ENCODE peak calls at places on chromosomes 6 and 20, in ten cellular contexts. N is A549, Z is AG09309, M is lower lobe of right lung, O is GM23338, B is body of pancreas, K is uterus, J is Peyer's patch, C is aorta, W is heart left ventricle. Y is an unnamed sample.

GRCh38 chr6:106739387-106739786 is 110.0 kb downstream of the QRSL1 start:
- DNase-seq in W (peak), B (peak), M (peak), Z (no peak), K (no peak), N (peak), J (peak), C (peak), O (no peak), Y (no peak)

GRCh38 chr20:47487175-47487917 is 14.3 kb upstream of the NCOA3 start:
- DNase-seq in C (no peak), N (no peak), B (no peak), W (no peak), M (no peak), Z (no peak), O (no peak), K (no peak), J (peak), Y (no peak)

GRCh38 chr6:16966821-16967817 is 134.7 kb upstream of the STMND1 start:
- DNase-seq in Z (no peak), O (no peak), K (no peak), C (no peak), B (no peak), M (no peak), N (no peak), W (no peak), J (no peak), Y (no peak)

GRCh38 chr6:16028966-16029365 is 99.9 kb upstream of the MYLIP start:
- DNase-seq in B (no peak), M (no peak), Z (no peak), N (no peak), C (no peak), K (no peak), O (no peak), W (no peak), J (no peak), Y (no peak)

GRCh38 chr20:33862709-33863403 is 51.7 kb downstream of the CHMP4B start:
- DNase-seq in C (peak), J (peak), Z (no peak), K (peak), N (peak), M (peak), O (peak), B (peak), W (peak), Y (peak)

GRCh38 chr6:42400886-42401604 is 50.7 kb downstream of the TRERF1 start:
- DNase-seq in Z (no peak), N (no peak), C (no peak), W (no peak), M (no peak), J (no peak), O (no peak), K (no peak), B (no peak), Y (no peak)

GRCh38 chr20:32481311-32482103 is 103.6 kb downstream of the NOL4L start:
- DNase-seq in Z (no peak), M (no peak), C (peak), B (no peak), N (no peak), K (no peak), W (peak), O (no peak), J (no peak), Y (no peak)

GRCh38 chr20:37519508-37520416 is 1.3 kb upstream of the NNAT start:
- DNase-seq in B (no peak), K (no peak), J (no peak), N (no peak), O (peak), M (no peak), C (no peak), Z (no peak), W (no peak), Y (no peak)

GRCh38 chr6:160076009-160076408 is 45.6 kb upstream of the SLC22A1 start:
- DNase-seq in Z (no peak), M (no peak), B (no peak), W (no peak), C (no peak), N (no peak), O (no peak), J (no peak), K (no peak), Y (no peak)

GRCh38 chr6:45786243-45786795 is 229.3 kb downstream of the CLIC5 start:
- DNase-seq in N (no peak), C (no peak), J (no peak), M (no peak), K (no peak), Z (no peak), O (no peak), W (no peak), B (no peak), Y (no peak)

GRCh38 chr20:57503035-57503658 is 21.8 kb downstream of the CTCFL start:
- DNase-seq in W (no peak), J (no peak), K (no peak), C (peak), O (no peak), M (no peak), B (no peak), N (no peak), Z (no peak), Y (no peak)

GRCh38 chr20:56094228-56094627 is 88.9 kb upstream of the CBLN4 start:
- DNase-seq in C (no peak), Z (no peak), W (no peak), J (no peak), B (no peak), N (no peak), M (no peak), K (no peak), O (no peak), Y (no peak)

GRCh38 chr6:127855542-127856159 is 45.2 kb downstream of the THEMIS start:
- DNase-seq in Z (no peak), W (no peak), O (peak), N (no peak), B (peak), J (no peak), C (no peak), K (no peak), M (no peak), Y (no peak)

DNA sequence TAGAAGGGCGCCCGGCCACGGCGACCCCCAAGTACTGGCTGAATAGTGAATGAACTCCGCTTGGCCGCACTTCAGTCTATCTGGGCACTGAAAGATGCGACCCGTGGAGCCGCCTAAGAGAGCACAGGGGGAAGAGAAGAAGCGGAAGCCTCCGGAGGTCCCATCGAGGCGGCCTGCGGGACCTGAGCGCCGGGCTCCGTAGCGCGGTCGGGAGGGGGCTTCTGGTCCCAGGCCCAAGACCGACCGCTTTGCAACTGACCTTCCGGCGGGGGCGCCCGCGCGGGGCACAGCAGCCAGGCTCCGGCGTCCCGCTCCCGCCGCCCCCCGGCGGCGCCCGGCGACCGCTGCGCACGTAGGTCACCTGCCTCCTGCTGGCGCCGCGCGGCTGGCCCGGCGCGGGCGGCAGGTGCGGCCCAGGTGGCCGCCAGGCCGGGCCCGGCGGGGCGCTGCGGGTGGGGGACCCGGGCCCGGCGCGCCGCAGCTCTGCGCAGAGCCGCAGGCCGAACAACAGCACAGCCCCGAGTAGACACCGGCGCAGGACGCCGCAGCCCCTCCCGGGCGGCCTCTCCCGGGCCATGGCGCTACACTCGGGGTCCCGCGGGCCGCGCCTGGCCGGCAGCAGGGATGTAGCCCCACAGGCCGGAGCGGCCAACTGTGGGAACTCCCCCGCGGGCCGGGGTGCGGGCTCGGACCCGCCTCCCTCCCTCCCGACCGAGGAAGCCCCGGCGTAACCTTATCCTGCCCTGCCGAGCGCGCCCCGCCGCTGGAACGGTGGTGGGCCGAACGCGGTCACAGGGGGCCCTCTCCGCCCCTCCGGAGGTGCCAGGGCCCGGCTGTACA is at the start of gene METTL24:
- DNase-seq in O (peak), C (peak), B (peak), W (no peak), K (peak), J (no peak), N (peak), Z (no peak), M (peak), Y (no peak)
- H3K4me3 ChIP-seq in O (peak), C (peak), B (peak), W (peak), K (peak), J (peak), N (peak), Z (peak), M (peak), Y (peak)

GRCh38 chr6:40528051-40528450 is 59.1 kb downstream of the LRFN2 start:
- DNase-seq in C (no peak), Z (no peak), B (no peak), W (no peak), J (no peak), O (no peak), N (no peak), K (no peak), M (no peak), Y (no peak)
- H3K4me3 ChIP-seq in C (no peak), Z (no peak), B (no peak), W (no peak), J (no peak), O (no peak), N (no peak), K (no peak), M (no peak), Y (no peak)

GRCh38 chr6:20202070-20202658 is 10.1 kb downstream of the MBOAT1 start:
- DNase-seq in W (no peak), C (no peak), B (no peak), Z (peak), M (no peak), O (no peak), K (no peak), J (no peak), N (peak), Y (no peak)
- H3K4me3 ChIP-seq in W (no peak), C (no peak), B (no peak), Z (no peak), M (no peak), O (no peak), K (no peak), J (no peak), N (peak), Y (no peak)

GRCh38 chr20:38730989-38731737 is 6.9 kb downstream of the SLC32A1 start:
- DNase-seq in O (peak), Z (no peak), K (peak), J (peak), W (peak), C (peak), B (peak), N (peak), M (peak), Y (no peak)
- H3K4me3 ChIP-seq in O (peak), Z (no peak), K (no peak), J (no peak), W (peak), C (no peak), B (no peak), N (peak), M (peak), Y (peak)

GRCh38 chr6:31732029-31732428 is 2.9 kb upstream of the DDAH2 start:
- DNase-seq in C (no peak), J (no peak), W (no peak), N (no peak), B (no peak), Z (no peak), K (no peak), M (no peak), O (no peak), Y (no peak)

GRCh38 chr6:31734703-31735500 is 1.4 kb downstream of the CLIC1 start:
- DNase-seq in C (peak), B (no peak), N (peak), O (peak), J (peak), Z (no peak), K (peak), M (peak), W (peak), Y (no peak)

GRCh38 chr6:31733734-31734133 is 2.6 kb downstream of the CLIC1 start:
- DNase-seq in J (no peak), M (no peak), B (no peak), W (no peak), C (no peak), Z (no peak), K (no peak), O (no peak), N (no peak), Y (no peak)

GRCh38 chr6:31736026-31736767 is at the start of gene CLIC1:
- DNase-seq in C (peak), N (peak), W (peak), K (peak), O (peak), Z (no peak), M (peak), J (peak), B (peak), Y (peak)

GRCh38 chr6:31734247-31734702 is 2.1 kb downstream of the CLIC1 start:
- DNase-seq in W (no peak), B (no peak), K (no peak), N (no peak), M (no peak), Z (no peak), O (no peak), C (no peak), J (no peak), Y (no peak)
- H3K4me3 ChIP-seq in W (peak), B (no peak), K (peak), N (peak), M (peak), Z (peak), O (peak), C (peak), J (peak), Y (peak)

GRCh38 chr6:35519313-35520015 is 6.8 kb upstream of the TULP1 start:
- DNase-seq in O (no peak), J (no peak), Z (no peak), N (no peak), C (no peak), W (no peak), B (no peak), M (no peak), K (no peak), Y (no peak)

GRCh38 chr6:35521235-35521634 is 8.5 kb upstream of the TULP1 start:
- DNase-seq in B (no peak), W (no peak), K (no peak), M (no peak), N (no peak), C (no peak), O (no peak), Z (no peak), J (no peak), Y (no peak)

GRCh38 chr6:35524380-35525020 is 11.8 kb upstream of the TULP1 start:
- DNase-seq in M (no peak), B (no peak), K (no peak), J (no peak), O (no peak), Z (no peak), N (no peak), C (no peak), W (no peak), Y (no peak)

GRCh38 chr6:35518566-35519312 is 6.0 kb upstream of the TULP1 start:
- DNase-seq in J (no peak), Z (no peak), K (no peak), N (no peak), C (no peak), O (no peak), M (no peak), B (no peak), W (no peak), Y (no peak)

GRCh38 chr6:35522660-35523658 is 10.3 kb upstream of the TULP1 start:
- DNase-seq in M (peak), K (peak), B (peak), Z (no peak), O (peak), W (peak), C (peak), N (peak), J (peak), Y (peak)
- H3K4me3 ChIP-seq in M (peak), K (peak), B (no peak), Z (no peak), O (peak), W (peak), C (no peak), N (no peak), J (no peak), Y (no peak)

GRCh38 chr20:4814696-4815252 is 93.1 kb downstream of the PRND start:
- DNase-seq in Z (no peak), J (peak), N (no peak), C (peak), M (peak), O (no peak), K (no peak), W (no peak), B (no peak), Y (no peak)
- H3K4me3 ChIP-seq in Z (no peak), J (peak), N (no peak), C (no peak), M (peak), O (no peak), K (no peak), W (no peak), B (no peak), Y (no peak)

GRCh38 chr20:46088409-46089075 is 1.2 kb downstream of the NCOA5 start:
- DNase-seq in K (no peak), Z (no peak), B (no peak), C (no peak), N (peak), O (peak), J (no peak), W (no peak), M (no peak), Y (no peak)
- H3K4me3 ChIP-seq in K (peak), Z (peak), B (peak), C (peak), N (peak), O (peak), J (peak), W (peak), M (peak), Y (peak)